ENCODE peak calls at places on chromosomes 13 and 19, in six cellular contexts. W is effector memory CD4-positive, alpha-beta T cell; C is GM23338; N is SK-N-SH; M is A673; K is astrocyte. J is an unnamed sample. For H3K4me1, the result is how much of the 10 kb centered on the place peaks cover.

GRCh38 chr13:59447846-59448620 is 715.7 kb downstream of the DIAPH3 start:
- DNase-seq in W (no peak), C (peak), N (no peak), M (no peak), K (peak), J (no peak)

GRCh38 chr19:24074720-24075119 is 12.3 kb upstream of the ZNF254 start:
- DNase-seq in W (no peak), C (no peak), N (no peak), M (no peak), K (peak), J (no peak)

GRCh38 chr19:19488875-19489690 is 26.3 kb downstream of the TSSK6 start:
- DNase-seq in W (peak), C (peak), N (peak), M (peak), K (peak), J (peak)

GRCh38 chr13:59279024-59279423 is 884.7 kb downstream of the DIAPH3 start:
- DNase-seq in W (no peak), C (no peak), N (peak), M (no peak), K (peak), J (no peak)

GRCh38 chr19:17775991-17776803 is 18.7 kb upstream of the B3GNT3 start:
- DNase-seq in W (no peak), C (no peak), N (no peak), M (no peak), K (no peak), J (no peak)

GRCh38 chr19:43464089-43464775 is 1.2 kb downstream of the LYPD3 start:
- DNase-seq in W (no peak), C (no peak), N (peak), M (no peak), K (no peak), J (no peak)

GRCh38 chr13:30796132-30796832 is 60.9 kb downstream of the ALOX5AP start:
- DNase-seq in W (no peak), C (no peak), N (no peak), M (peak), K (peak), J (peak)

GRCh38 chr13:97659602-97660001 is 225.6 kb downstream of the RAP2A start:
- DNase-seq in W (no peak), C (peak), N (peak), M (peak), K (no peak), J (peak)

GRCh38 chr13:26163812-26164211 is 58.3 kb downstream of the RNF6 start:
- DNase-seq in W (no peak), C (no peak), N (no peak), M (no peak), K (no peak), J (no peak)

GRCh38 chr13:104837756-104838155 is 1697.7 kb downstream of the EFNB2 start:
- DNase-seq in W (no peak), C (no peak), N (no peak), M (peak), K (no peak), J (peak)

GRCh38 chr19:6712231-6712630 is 8.2 kb downstream of the C3 start:
- DNase-seq in W (no peak), C (no peak), N (no peak), M (no peak), K (no peak), J (no peak)

GRCh38 chr19:47650695-47651094 is 41.8 kb downstream of the BICRA start:
- DNase-seq in W (no peak), C (no peak), N (no peak), M (no peak), K (no peak), J (no peak)

GRCh38 chr13:44237276-44237767 is 136.3 kb upstream of the SERP2 start:
- DNase-seq in W (no peak), C (no peak), N (peak), M (peak), K (peak), J (peak)

GRCh38 chr19:44212865-44213346 is 574 bp downstream of the ZNF227 start:
- DNase-seq in W (no peak), C (peak), N (peak), M (peak), K (peak), J (peak)

GRCh38 chr19:6229216-6229913 is 50.4 kb downstream of the MLLT1 start:
- DNase-seq in W (no peak), C (no peak), N (no peak), M (no peak), K (no peak), J (no peak)

GRCh38 chr19:44883962-44884361 is 7.1 kb upstream of the TOMM40 start:
- DNase-seq in W (no peak), C (no peak), N (no peak), M (no peak), K (no peak), J (no peak)

GRCh38 chr19:33863436-33863835 is 66.8 kb downstream of the KCTD15 start:
- DNase-seq in W (no peak), C (no peak), N (no peak), M (no peak), K (no peak), J (no peak)

GRCh38 chr13:70297219-70297618 is 189.0 kb upstream of the KLHL1 start:
- DNase-seq in W (no peak), C (no peak), N (no peak), M (no peak), K (no peak), J (no peak)

GRCh38 chr19:13099073-13099999 is 3.3 kb downstream of the LYL1 start:
- DNase-seq in W (peak), C (peak), N (no peak), M (no peak), K (no peak), J (no peak)

GRCh38 chr13:87042946-87043345 is 628.2 kb upstream of the SLITRK5 start:
- DNase-seq in W (no peak), C (no peak), N (no peak), M (no peak), K (peak), J (no peak)

GRCh38 chr13:28744091-28744536 is 25.3 kb upstream of the SLC46A3 start:
- DNase-seq in W (no peak), C (peak), N (no peak), M (peak), K (peak), J (no peak)

GRCh38 chr13:27408074-27408473 is 16.3 kb upstream of the GTF3A start:
- DNase-seq in W (no peak), C (peak), N (no peak), M (no peak), K (no peak), J (no peak)

GRCh38 chr19:40808021-40808325 is 9.0 kb downstream of the EGLN2 start:
- DNase-seq in W (no peak), C (no peak), N (no peak), M (no peak), K (no peak), J (no peak)
- H3K4me1 ChIP-seq in W (half or more), C (under half), N (under half), M (under half), K (under half), J (half or more)

GRCh38 chr13:57724486-57725272 is 93.1 kb downstream of the PCDH17 start:
- DNase-seq in W (no peak), C (peak), N (no peak), M (no peak), K (no peak), J (no peak)
- H3K4me1 ChIP-seq in W (under half), C (under half), N (under half), M (under half), K (under half), J (under half)

DNA sequence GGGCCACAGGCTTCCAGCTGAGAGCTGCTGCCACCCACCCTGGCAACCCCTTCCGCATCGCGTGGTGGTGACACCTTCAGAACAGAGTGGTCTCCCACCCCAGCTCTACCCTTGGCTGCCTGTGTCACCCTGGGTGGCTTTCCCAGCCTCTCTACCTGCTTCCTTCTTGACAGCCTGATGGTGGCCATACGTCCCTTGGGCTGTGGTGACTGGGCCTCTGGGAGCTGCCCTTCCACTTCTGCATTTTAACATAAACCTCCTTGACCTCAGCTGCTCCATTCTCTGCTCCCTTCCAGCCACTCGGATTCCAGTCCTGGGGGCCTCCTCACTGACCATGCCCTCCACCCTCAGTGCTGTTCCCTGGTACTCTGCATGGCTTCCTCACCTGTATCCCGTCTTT is 17.1 kb downstream of the PAK4 start:
- DNase-seq in W (no peak), C (no peak), N (no peak), M (no peak), K (no peak), J (no peak)
- H3K4me1 ChIP-seq in W (under half), C (half or more), N (under half), M (under half), K (under half), J (under half)

DNA sequence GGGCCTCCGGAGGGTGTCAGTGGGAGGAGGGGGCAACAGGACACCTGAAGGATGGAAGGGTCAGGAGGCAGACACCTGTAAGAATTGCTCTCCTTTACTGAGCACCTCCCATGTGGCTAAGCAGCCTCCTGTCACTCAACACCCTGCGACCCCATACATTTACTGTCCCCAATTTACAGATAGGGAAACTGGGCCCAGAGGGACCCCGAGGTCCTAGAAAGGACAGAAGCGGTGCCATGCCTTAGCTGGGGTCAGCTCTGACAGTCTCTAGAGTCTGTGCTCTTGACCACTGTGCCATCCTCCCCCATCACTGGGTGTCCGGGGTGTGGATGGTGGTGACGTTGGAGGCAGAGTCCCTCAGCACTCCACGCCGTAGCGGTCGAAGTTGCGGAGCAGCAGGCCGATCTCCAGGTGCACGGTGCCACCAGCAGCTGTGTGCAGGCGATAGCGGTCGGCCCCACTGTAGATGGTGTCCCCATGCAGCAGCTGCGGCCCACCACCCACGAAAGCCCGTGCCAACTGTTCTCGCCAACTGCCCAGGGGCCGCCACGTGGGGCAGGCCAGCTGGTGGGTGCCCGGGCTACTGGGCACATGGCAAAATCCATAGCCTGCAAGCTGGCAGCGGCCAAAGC is 737 bp upstream of the TGFB1 start:
- DNase-seq in W (no peak), C (no peak), N (no peak), M (no peak), K (no peak), J (no peak)
- H3K4me1 ChIP-seq in W (half or more), C (under half), N (under half), M (under half), K (under half), J (under half)

GRCh38 chr13:45335397-45336024 is 5.5 kb downstream of the TPT1 start:
- DNase-seq in W (no peak), C (no peak), N (no peak), M (no peak), K (no peak), J (no peak)

GRCh38 chr13:45337395-45337794 is 3.6 kb downstream of the TPT1 start:
- DNase-seq in W (no peak), C (no peak), N (no peak), M (no peak), K (no peak), J (no peak)

GRCh38 chr13:45337803-45338202 is 3.2 kb downstream of the TPT1 start:
- DNase-seq in W (no peak), C (no peak), N (no peak), M (no peak), K (no peak), J (no peak)

GRCh38 chr13:45333973-45334922 is 6.7 kb downstream of the TPT1 start:
- DNase-seq in W (peak), C (peak), N (no peak), M (no peak), K (peak), J (no peak)

GRCh38 chr13:45336025-45336800 is 4.8 kb downstream of the TPT1 start:
- DNase-seq in W (no peak), C (peak), N (no peak), M (no peak), K (no peak), J (no peak)
- H3K4me1 ChIP-seq in W (half or more), C (under half), N (half or more), M (half or more), K (half or more), J (half or more)

GRCh38 chr19:2618611-2619010 is 83.9 kb downstream of the GNG7 start:
- DNase-seq in W (peak), C (no peak), N (no peak), M (no peak), K (peak), J (no peak)
- H3K4me1 ChIP-seq in W (half or more), C (under half), N (under half), M (under half), K (under half), J (under half)